ENCODE peak calls at places on chromosomes 12 and 14, in seven cellular contexts. H is mesenchymal stem cell, J is body of pancreas, U is tibial artery, M is mesendoderm, N is ovary, B is IMR-90. W is an unnamed sample.

GRCh38 chr12:30977124-30977523 is 50.6 kb downstream of the TSPAN11 start:
- DNase-seq in H (no peak), J (no peak), U (no peak), M (no peak), N (no peak), B (no peak), W (no peak)

GRCh38 chr14:89406941-89407340 is 10.1 kb downstream of the FOXN3 start:
- DNase-seq in H (peak), J (no peak), U (no peak), M (no peak), N (no peak), B (no peak), W (no peak)

GRCh38 chr12:104496336-104496735 is 39.6 kb downstream of the CHST11 start:
- DNase-seq in H (no peak), J (no peak), U (no peak), M (no peak), N (no peak), B (peak), W (no peak)

GRCh38 chr12:93079271-93079670 is 150.2 kb upstream of the EEA1 start:
- DNase-seq in H (no peak), J (no peak), U (no peak), M (no peak), N (no peak), B (no peak), W (no peak)

GRCh38 chr12:57237952-57238853 is 8.7 kb downstream of the SHMT2 start:
- DNase-seq in H (peak), J (peak), U (peak), M (peak), N (no peak), B (no peak), W (no peak)

GRCh38 chr12:2636741-2637140 is 158.0 kb upstream of the FKBP4 start:
- DNase-seq in H (no peak), J (no peak), U (no peak), M (no peak), N (no peak), B (no peak), W (no peak)

GRCh38 chr12:127273621-127274020 is 993.3 kb upstream of the TMEM132C start:
- DNase-seq in H (no peak), J (no peak), U (no peak), M (no peak), N (no peak), B (peak), W (no peak)

GRCh38 chr14:58821421-58821820 is 183.7 kb downstream of the DACT1 start:
- DNase-seq in H (no peak), J (no peak), U (no peak), M (peak), N (no peak), B (no peak), W (no peak)

GRCh38 chr12:130818381-130819247 is 20.4 kb downstream of the STX2 start:
- DNase-seq in H (peak), J (peak), U (no peak), M (peak), N (peak), B (no peak), W (peak)

GRCh38 chr14:77782202-77782601 is 17.7 kb upstream of the ADCK1 start:
- DNase-seq in H (peak), J (no peak), U (no peak), M (no peak), N (no peak), B (peak), W (no peak)

GRCh38 chr12:42705863-42706262 is 116.3 kb upstream of the PRICKLE1 start:
- DNase-seq in H (peak), J (peak), U (peak), M (peak), N (peak), B (peak), W (no peak)

GRCh38 chr12:66072566-66072965 is 58.0 kb downstream of the LLPH start:
- DNase-seq in H (no peak), J (no peak), U (no peak), M (peak), N (no peak), B (no peak), W (no peak)

GRCh38 chr14:69570836-69571330 is 3.8 kb downstream of the CCDC177 start:
- DNase-seq in H (no peak), J (no peak), U (no peak), M (no peak), N (no peak), B (no peak), W (no peak)

GRCh38 chr12:31456562-31456961 is 130.6 kb upstream of the SINHCAF start:
- DNase-seq in H (no peak), J (no peak), U (no peak), M (no peak), N (no peak), B (no peak), W (no peak)

GRCh38 chr14:96100171-96101064 is 61.3 kb downstream of the C14orf132 start:
- DNase-seq in H (peak), J (peak), U (peak), M (peak), N (peak), B (peak), W (peak)

GRCh38 chr12:2856901-2857495 is at the start of gene TEX52:
- DNase-seq in H (peak), J (no peak), U (no peak), M (peak), N (no peak), B (no peak), W (no peak)

GRCh38 chr12:114876968-114877680 is 193.1 kb upstream of the TBX3 start:
- DNase-seq in H (no peak), J (no peak), U (no peak), M (no peak), N (no peak), B (no peak), W (no peak)

GRCh38 chr14:104666981-104667380 is 22.4 kb upstream of the INF2 start:
- DNase-seq in H (no peak), J (no peak), U (no peak), M (no peak), N (no peak), B (no peak), W (no peak)

GRCh38 chr14:61438860-61439765 is 117.7 kb downstream of the PRKCH start:
- DNase-seq in H (peak), J (peak), U (peak), M (peak), N (no peak), B (peak), W (peak)

GRCh38 chr14:74251546-74252030 is 12.3 kb downstream of the VSX2 start:
- DNase-seq in H (peak), J (peak), U (peak), M (peak), N (peak), B (peak), W (peak)

GRCh38 chr12:127083028-127083949 is 1183.7 kb upstream of the TMEM132C start:
- DNase-seq in H (peak), J (peak), U (no peak), M (peak), N (no peak), B (peak), W (peak)

GRCh38 chr12:15428632-15429031 is 106.3 kb downstream of the PTPRO start:
- DNase-seq in H (no peak), J (no peak), U (no peak), M (peak), N (no peak), B (no peak), W (no peak)

GRCh38 chr12:112801055-112801454 is 9.5 kb downstream of the RPH3A start:
- DNase-seq in H (no peak), J (no peak), U (no peak), M (no peak), N (no peak), B (no peak), W (no peak)

GRCh38 chr12:32698285-32698684 is 19.2 kb downstream of the DNM1L start:
- DNase-seq in H (peak), J (no peak), U (no peak), M (peak), N (no peak), B (no peak), W (no peak)

GRCh38 chr12:93595336-93595735 is 22.9 kb downstream of the SOCS2 start:
- DNase-seq in H (no peak), J (no peak), U (no peak), M (no peak), N (no peak), B (no peak), W (no peak)

GRCh38 chr12:10501031-10501430 is 4.7 kb upstream of the EIF2S3B start:
- DNase-seq in H (peak), J (no peak), U (no peak), M (no peak), N (no peak), B (no peak), W (no peak)

GRCh38 chr12:27564612-27565213 is 40.7 kb downstream of the PPFIBP1 start:
- DNase-seq in H (peak), J (no peak), U (no peak), M (no peak), N (no peak), B (no peak), W (no peak)

GRCh38 chr12:110561471-110562201 is 21.5 kb downstream of the PPTC7 start:
- DNase-seq in H (no peak), J (no peak), U (no peak), M (no peak), N (no peak), B (no peak), W (peak)
- H3K27ac ChIP-seq in H (peak), J (no peak), U (no peak), M (no peak), N (peak), B (no peak), W (no peak)

DNA sequence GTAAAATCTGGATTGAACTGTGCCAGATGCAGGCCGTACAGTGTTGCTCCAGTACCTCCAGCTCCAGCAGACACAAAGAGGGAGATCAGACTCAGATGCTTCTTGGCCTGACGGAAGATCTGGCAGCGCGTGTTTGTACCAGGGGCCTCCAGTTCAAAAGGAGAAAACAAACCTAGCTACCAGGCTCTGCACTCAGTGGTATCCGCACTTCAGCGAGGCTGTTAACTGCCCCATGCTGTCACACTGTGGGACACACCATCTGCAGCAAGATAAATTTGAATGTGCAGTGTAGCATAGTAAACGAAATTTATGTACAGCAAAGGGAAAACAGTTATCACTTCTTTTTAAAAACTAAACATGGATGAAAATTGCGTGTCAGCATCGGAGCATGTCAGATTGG is 5.1 kb downstream of the DYNC1H1 start:
- DNase-seq in H (no peak), J (no peak), U (no peak), M (no peak), N (no peak), B (no peak), W (no peak)
- H3K4me3 ChIP-seq in H (peak), J (no peak), U (no peak), M (no peak), N (no peak), B (no peak), W (no peak)

DNA sequence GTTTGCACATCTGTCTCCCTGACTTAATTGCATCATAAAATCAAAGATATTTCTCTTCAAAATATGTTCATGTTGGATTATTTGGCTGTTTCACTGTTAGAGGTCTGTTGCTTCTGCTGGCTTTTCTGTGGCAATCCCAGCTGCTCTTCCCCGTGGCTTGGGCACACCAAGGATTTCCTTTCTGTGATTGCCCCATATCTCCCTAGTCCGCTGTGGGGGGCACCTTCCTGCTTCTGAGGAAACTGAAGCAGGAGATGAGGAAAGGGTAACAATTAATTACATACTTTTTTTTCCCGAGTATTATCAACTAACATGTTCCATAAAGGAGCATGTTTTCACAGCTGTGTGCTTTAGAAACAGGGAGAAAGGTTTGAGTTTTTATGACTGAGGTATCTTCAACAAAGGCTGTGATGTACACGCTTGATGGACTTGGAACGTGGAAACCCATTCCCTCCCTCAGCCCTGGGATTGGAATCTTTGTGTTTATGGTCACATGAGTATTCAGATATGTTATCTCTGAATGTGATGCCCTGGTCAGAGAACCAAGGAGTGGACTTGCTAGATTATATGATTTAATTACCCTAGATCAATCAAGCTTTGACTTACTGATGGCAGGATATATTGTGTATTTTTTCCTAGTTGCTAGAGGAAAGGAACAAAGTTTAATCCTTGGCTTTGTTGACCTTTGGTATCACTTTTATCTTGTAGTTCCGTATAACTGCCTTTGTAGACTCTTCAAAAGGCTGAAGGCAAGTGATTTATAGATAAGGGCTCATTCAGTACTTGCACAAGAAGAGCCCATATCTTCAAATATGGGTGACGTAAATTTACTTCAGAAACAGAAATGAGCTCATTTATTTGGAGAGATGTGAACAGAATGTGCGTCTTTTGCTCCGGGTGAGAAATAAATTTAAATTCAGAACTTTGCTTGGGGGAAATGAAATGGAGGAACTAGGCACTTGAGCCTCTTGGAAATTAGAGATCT is 46.7 kb downstream of the BORCS5 start:
- DNase-seq in H (no peak), J (no peak), U (no peak), M (no peak), N (no peak), B (no peak), W (no peak)
- H3K27ac ChIP-seq in H (no peak), J (peak), U (no peak), M (no peak), N (no peak), B (no peak), W (no peak)

GRCh38 chr14:35825968-35826217 is 245 bp upstream of the BRMS1L start:
- DNase-seq in H (no peak), J (no peak), U (no peak), M (no peak), N (no peak), B (no peak), W (no peak)

GRCh38 chr14:35826952-35827416 is 846 bp downstream of the BRMS1L start:
- DNase-seq in H (no peak), J (no peak), U (no peak), M (no peak), N (no peak), B (no peak), W (no peak)

GRCh38 chr14:35826218-35826951 is at the start of gene BRMS1L:
- DNase-seq in H (peak), J (peak), U (peak), M (peak), N (peak), B (peak), W (peak)

GRCh38 chr14:35829449-35829848 is 3.3 kb downstream of the BRMS1L start:
- DNase-seq in H (no peak), J (no peak), U (no peak), M (no peak), N (no peak), B (peak), W (no peak)

GRCh38 chr14:35827678-35828472 is 1.7 kb downstream of the BRMS1L start:
- DNase-seq in H (no peak), J (no peak), U (no peak), M (no peak), N (no peak), B (no peak), W (no peak)
- H3K4me3 ChIP-seq in H (peak), J (no peak), U (no peak), M (no peak), N (no peak), B (no peak), W (no peak)

GRCh38 chr12:77231548-77231947 is 166.2 kb upstream of the E2F7 start:
- DNase-seq in H (peak), J (peak), U (peak), M (no peak), N (peak), B (peak), W (no peak)
- H3K27ac ChIP-seq in H (no peak), J (no peak), U (no peak), M (no peak), N (peak), B (no peak), W (no peak)

DNA sequence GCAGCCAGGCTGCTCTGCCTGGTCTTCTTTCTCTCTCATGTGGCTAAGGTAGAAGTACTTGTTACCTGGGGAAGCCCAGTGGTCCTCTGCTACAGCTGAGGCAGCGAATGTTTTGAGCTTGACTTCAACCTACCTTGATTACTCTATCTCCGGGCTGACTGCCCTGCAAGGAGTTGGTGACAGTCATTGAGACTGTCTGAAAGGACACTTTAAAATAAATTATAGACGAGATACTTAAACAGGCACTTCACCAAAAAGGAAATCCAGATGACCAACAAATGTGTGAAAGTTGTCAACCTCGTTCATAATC is 474 bp upstream of the CIT start:
- DNase-seq in H (no peak), J (no peak), U (no peak), M (no peak), N (no peak), B (no peak), W (no peak)
- H3K4me3 ChIP-seq in H (peak), J (no peak), U (peak), M (peak), N (peak), B (peak), W (peak)

GRCh38 chr14:50823051-50823762 is 7.8 kb downstream of the NIN start:
- DNase-seq in H (peak), J (no peak), U (no peak), M (peak), N (no peak), B (no peak), W (peak)
- H3K27ac ChIP-seq in H (peak), J (peak), U (no peak), M (no peak), N (peak), B (no peak), W (peak)

DNA sequence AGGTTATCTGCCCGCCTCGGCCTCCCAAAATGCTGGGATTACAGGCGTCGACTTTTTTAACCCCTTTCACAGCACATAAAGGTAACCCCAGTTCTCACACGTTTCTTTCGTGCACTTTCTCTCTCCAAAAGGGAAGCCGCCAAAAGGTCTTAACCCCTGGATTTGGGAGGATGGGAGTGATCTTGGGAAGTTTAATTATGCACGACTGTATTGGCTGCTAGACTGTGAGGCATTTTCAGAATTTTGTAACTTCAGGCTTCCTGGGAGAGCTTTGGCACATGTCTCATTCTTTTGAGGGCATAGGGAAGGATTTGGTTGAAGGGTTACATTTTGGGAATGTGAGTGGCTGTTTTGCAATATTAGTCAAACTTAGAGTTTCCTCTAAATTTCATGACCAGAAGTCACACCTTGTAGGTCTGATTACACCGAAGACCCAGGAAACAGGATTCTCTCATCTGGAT is 1.4 kb upstream of the SMARCC2 start:
- DNase-seq in H (no peak), J (no peak), U (no peak), M (peak), N (no peak), B (no peak), W (peak)
- H3K4me3 ChIP-seq in H (peak), J (peak), U (peak), M (no peak), N (peak), B (no peak), W (peak)

W was measured in CD8-positive, alpha-beta memory T cell.